ENCODE peak calls at places on chromosomes 7 and 10, in seven cellular contexts. One of them, this sample, is unnamed.

GRCh38 chr7:113404245-113404644 is 285.9 kb upstream of the SMIM30 start:
- DNase-seq in B cell: no peak
- DNase-seq in activated CD8-positive, alpha-beta memory T cell treated with anti-CD3 and anti-CD28 coated beads, Interleukin-2, amount 50 U/mL, for 48 hours: no peak
- DNase-seq in progenitor cell of endocrine pancreas: no peak
- DNase-seq in LNCaP clone FGC: no peak
- DNase-seq in Right ventricle myocardium superior: no peak
- DNase-seq in NCI-H2029: no peak
- DNase-seq in this sample: no peak

GRCh38 chr7:87806150-87806549 is 70.0 kb downstream of the SLC25A40 start:
- DNase-seq in B cell: no peak
- DNase-seq in activated CD8-positive, alpha-beta memory T cell treated with anti-CD3 and anti-CD28 coated beads, Interleukin-2, amount 50 U/mL, for 48 hours: no peak
- DNase-seq in progenitor cell of endocrine pancreas: no peak
- DNase-seq in LNCaP clone FGC: no peak
- DNase-seq in Right ventricle myocardium superior: no peak
- DNase-seq in NCI-H2029: no peak
- DNase-seq in this sample: no peak

GRCh38 chr10:63083904-63084689 is 49.0 kb upstream of the NRBF2 start:
- DNase-seq in B cell: peak
- DNase-seq in activated CD8-positive, alpha-beta memory T cell treated with anti-CD3 and anti-CD28 coated beads, Interleukin-2, amount 50 U/mL, for 48 hours: no peak
- DNase-seq in progenitor cell of endocrine pancreas: no peak
- DNase-seq in LNCaP clone FGC: peak
- DNase-seq in Right ventricle myocardium superior: peak
- DNase-seq in NCI-H2029: peak
- DNase-seq in this sample: peak

GRCh38 chr7:13031481-13031880 is 344.0 kb downstream of the ARL4A start:
- DNase-seq in B cell: no peak
- DNase-seq in activated CD8-positive, alpha-beta memory T cell treated with anti-CD3 and anti-CD28 coated beads, Interleukin-2, amount 50 U/mL, for 48 hours: no peak
- DNase-seq in progenitor cell of endocrine pancreas: no peak
- DNase-seq in LNCaP clone FGC: no peak
- DNase-seq in Right ventricle myocardium superior: no peak
- DNase-seq in NCI-H2029: no peak
- DNase-seq in this sample: no peak

GRCh38 chr10:70551491-70551890 is 51.0 kb downstream of the PRF1 start:
- DNase-seq in B cell: no peak
- DNase-seq in activated CD8-positive, alpha-beta memory T cell treated with anti-CD3 and anti-CD28 coated beads, Interleukin-2, amount 50 U/mL, for 48 hours: no peak
- DNase-seq in progenitor cell of endocrine pancreas: no peak
- DNase-seq in LNCaP clone FGC: no peak
- DNase-seq in Right ventricle myocardium superior: peak
- DNase-seq in NCI-H2029: no peak
- DNase-seq in this sample: no peak

GRCh38 chr7:33091641-33092191 is 17.5 kb downstream of the RP9 start:
- DNase-seq in B cell: no peak
- DNase-seq in activated CD8-positive, alpha-beta memory T cell treated with anti-CD3 and anti-CD28 coated beads, Interleukin-2, amount 50 U/mL, for 48 hours: no peak
- DNase-seq in progenitor cell of endocrine pancreas: no peak
- DNase-seq in LNCaP clone FGC: no peak
- DNase-seq in Right ventricle myocardium superior: no peak
- DNase-seq in NCI-H2029: no peak
- DNase-seq in this sample: no peak

GRCh38 chr7:91569702-91570457 is 305.6 kb downstream of the FZD1 start:
- DNase-seq in B cell: no peak
- DNase-seq in activated CD8-positive, alpha-beta memory T cell treated with anti-CD3 and anti-CD28 coated beads, Interleukin-2, amount 50 U/mL, for 48 hours: no peak
- DNase-seq in progenitor cell of endocrine pancreas: no peak
- DNase-seq in LNCaP clone FGC: peak
- DNase-seq in Right ventricle myocardium superior: no peak
- DNase-seq in NCI-H2029: peak
- DNase-seq in this sample: no peak

GRCh38 chr7:103613655-103614642 is 167.9 kb upstream of the SLC26A5 start:
- DNase-seq in B cell: no peak
- DNase-seq in activated CD8-positive, alpha-beta memory T cell treated with anti-CD3 and anti-CD28 coated beads, Interleukin-2, amount 50 U/mL, for 48 hours: no peak
- DNase-seq in progenitor cell of endocrine pancreas: no peak
- DNase-seq in LNCaP clone FGC: no peak
- DNase-seq in Right ventricle myocardium superior: no peak
- DNase-seq in NCI-H2029: no peak
- DNase-seq in this sample: no peak

GRCh38 chr7:1018334-1018695 is 26.0 kb upstream of the GPR146 start:
- DNase-seq in B cell: no peak
- DNase-seq in activated CD8-positive, alpha-beta memory T cell treated with anti-CD3 and anti-CD28 coated beads, Interleukin-2, amount 50 U/mL, for 48 hours: no peak
- DNase-seq in progenitor cell of endocrine pancreas: no peak
- DNase-seq in LNCaP clone FGC: no peak
- DNase-seq in Right ventricle myocardium superior: no peak
- DNase-seq in NCI-H2029: no peak
- DNase-seq in this sample: no peak

This sample was measured in T-cell.